ENCODE peak calls at places on chromosomes 12 and 14, in eight cellular contexts. H, Q, U, O, B, X, E and F are unnamed samples.
A peak's percentile ranks its signal among the peaks of the same experiment; 100 is the strongest.

GRCh38 chr12:99259040-99259934 is 388.3 kb upstream of the GARIN6 start:
- DNase-seq in E (no peak), X (no peak), B (peak; percentile 6), O (no peak), Q (no peak), H (no peak), U (no peak), F (no peak)

GRCh38 chr14:77151245-77151644 is 9.7 kb upstream of the ZDHHC22 start:
- DNase-seq in B (peak; percentile 17), U (no peak), Q (peak; percentile 22), H (no peak), X (no peak), E (no peak), O (no peak), F (no peak)

GRCh38 chr14:102437997-102438922 is 71.3 kb downstream of the ANKRD9 start:
- DNase-seq in Q (peak; percentile 82), E (peak; percentile 51), U (peak; percentile 95), H (peak; percentile 72), O (peak; percentile 54), B (peak; percentile 81), X (peak; percentile 86), F (peak; percentile 90)

GRCh38 chr12:112944028-112944690 is 5.9 kb downstream of the OAS3 start:
- DNase-seq in B (no peak), H (no peak), Q (no peak), E (no peak), O (no peak), U (no peak), X (no peak), F (no peak)

GRCh38 chr12:40107803-40108620 is 2.1 kb upstream of the SLC2A13 start:
- DNase-seq in E (no peak), U (peak; percentile 36), H (no peak), O (no peak), Q (no peak), B (no peak), X (no peak), F (no peak)

GRCh38 chr12:47825239-47825639 is 5.5 kb upstream of the HDAC7 start:
- DNase-seq in H (no peak), U (peak; percentile 88), Q (peak; percentile 70), E (no peak), B (no peak), O (no peak), X (peak; percentile 52), F (peak; percentile 80)

GRCh38 chr12:13973981-13974380 is 7.4 kb downstream of the GRIN2B start:
- DNase-seq in Q (no peak), U (no peak), O (no peak), E (no peak), X (no peak), H (no peak), B (no peak), F (no peak)

GRCh38 chr14:76430017-76430416 is 54.1 kb downstream of the ESRRB start:
- DNase-seq in X (no peak), U (no peak), O (no peak), B (no peak), E (no peak), Q (no peak), H (no peak), F (no peak)

GRCh38 chr12:128684357-128684756 is 139.4 kb downstream of the SLC15A4 start:
- DNase-seq in B (no peak), Q (no peak), E (no peak), X (no peak), O (no peak), U (no peak), H (no peak), F (no peak)

GRCh38 chr14:104094709-104095425 is 9.4 kb downstream of the ASPG start:
- DNase-seq in X (no peak), U (peak; percentile 86), B (peak; percentile 31), H (peak; percentile 59), E (no peak), O (peak; percentile 21), Q (peak; percentile 53), F (peak; percentile 69)

GRCh38 chr12:42921741-42922511 is 332.4 kb upstream of the PRICKLE1 start:
- DNase-seq in U (no peak), O (no peak), B (peak; percentile 28), Q (peak; percentile 73), H (no peak), E (no peak), X (no peak), F (no peak)

GRCh38 chr14:49512147-49512551 is 74.0 kb downstream of the RPS29 start:
- DNase-seq in E (peak; percentile 16), U (no peak), O (no peak), X (no peak), H (no peak), B (peak; percentile 40), Q (no peak), F (no peak)

GRCh38 chr12:124680863-124681778 is 113.7 kb upstream of the NCOR2 start:
- DNase-seq in U (peak; percentile 82), H (no peak), E (peak; percentile 68), X (peak; percentile 71), B (peak; percentile 93), Q (peak; percentile 68), O (peak; percentile 99), F (peak; percentile 80)

GRCh38 chr12:72957454-72957853 is 685.3 kb downstream of the TRHDE start:
- DNase-seq in E (no peak), Q (no peak), H (no peak), U (no peak), O (no peak), B (peak; percentile 1), X (no peak), F (no peak)

GRCh38 chr12:3222935-3223334 is 145.8 kb downstream of the TSPAN9 start:
- DNase-seq in H (no peak), Q (no peak), U (peak; percentile 29), B (no peak), E (no peak), O (no peak), X (no peak), F (no peak)

GRCh38 chr12:62917939-62918338 is 17.0 kb downstream of the PPM1H start:
- DNase-seq in O (no peak), E (no peak), Q (no peak), B (peak; percentile 31), X (no peak), H (no peak), U (no peak), F (no peak)

GRCh38 chr12:115761784-115762183 is 515.7 kb downstream of the MED13L start:
- DNase-seq in H (no peak), B (no peak), X (no peak), U (no peak), Q (no peak), E (no peak), O (no peak), F (no peak)

GRCh38 chr14:104428333-104428851 is 151.2 kb upstream of the C14orf180 start:
- DNase-seq in X (no peak), Q (no peak), E (no peak), U (no peak), B (no peak), O (no peak), H (no peak), F (no peak)

GRCh38 chr12:22286569-22286968 is 47.9 kb downstream of the ST8SIA1 start:
- DNase-seq in H (no peak), Q (no peak), U (no peak), E (peak; percentile 99), O (no peak), B (peak; percentile 87), X (no peak), F (no peak)